ENCODE peak calls at places on chromosome 19, in eight cellular contexts. K is stimulated activated CD4-positive, alpha-beta T cell treated with anti-CD3 and anti-CD28 coated beads, TNF-alpha, amount 100 ng/mL, for 24 hours; Q is AG04450; O is CD8-positive, alpha-beta memory T cell; H is HAP-1; I is right cardiac atrium; F is ureter; B is AG08396. S is an unnamed sample.
A peak's percentile ranks its signal among the peaks of the same experiment; 100 is the strongest.

GRCh38 chr19:30557212-30557611 is 185.0 kb downstream of the ZNF536 start:
- DNase-seq in B (no peak), F (no peak), O (no peak), Q (no peak), K (no peak), I (no peak), H (no peak), S (no peak)

GRCh38 chr19:48630289-48631036 is 6.7 kb downstream of the DBP start:
- DNase-seq in O (no peak), F (peak; percentile 71), K (no peak), I (peak; percentile 94), B (no peak), Q (no peak), H (peak; percentile 21), S (no peak)

GRCh38 chr19:40390084-40390742 is at the start of gene HIPK4:
- DNase-seq in B (no peak), K (no peak), F (no peak), O (no peak), H (no peak), I (no peak), Q (no peak), S (no peak)

GRCh38 chr19:49771674-49772139 is 4.9 kb downstream of the AP2A1 start:
- DNase-seq in K (no peak), B (no peak), I (no peak), O (no peak), F (no peak), H (no peak), Q (no peak), S (no peak)

GRCh38 chr19:5123646-5124045 is 154.7 kb downstream of the KDM4B start:
- DNase-seq in F (no peak), Q (no peak), K (no peak), B (no peak), I (no peak), H (no peak), O (no peak), S (no peak)

GRCh38 chr19:15330801-15331418 is 1.4 kb downstream of the BRD4 start:
- DNase-seq in H (no peak), Q (peak; percentile 64), O (peak; percentile 32), B (peak; percentile 79), I (peak; percentile 5), K (no peak), F (no peak), S (peak; percentile 37)

GRCh38 chr19:39057615-39058014 is 25.3 kb upstream of the FBXO27 start:
- DNase-seq in Q (no peak), I (no peak), F (no peak), K (no peak), O (no peak), H (no peak), B (no peak), S (no peak)

GRCh38 chr19:48397263-48397635 is 3.8 kb downstream of the GRIN2D start:
- DNase-seq in K (no peak), O (no peak), Q (no peak), B (no peak), I (no peak), H (no peak), F (no peak), S (no peak)

GRCh38 chr19:43430142-43430710 is 15.5 kb downstream of the TEX101 start:
- DNase-seq in B (no peak), H (peak; percentile 13), I (no peak), F (no peak), K (no peak), O (peak; percentile 12), Q (no peak), S (no peak)

GRCh38 chr19:9052894-9053293 is 34.0 kb upstream of the OR1M1 start:
- DNase-seq in I (no peak), Q (no peak), F (no peak), H (no peak), O (no peak), B (no peak), K (no peak), S (no peak)

GRCh38 chr19:16594131-16594586 is 21.9 kb upstream of the SLC35E1 start:
- DNase-seq in O (peak; percentile 59), H (no peak), K (no peak), B (no peak), F (no peak), Q (no peak), I (no peak), S (no peak)

GRCh38 chr19:43224855-43225253 is 19.4 kb upstream of the PSG4 start:
- DNase-seq in I (no peak), B (no peak), K (no peak), H (no peak), O (no peak), F (no peak), Q (no peak), S (no peak)

GRCh38 chr19:1822210-1822609 is 10.1 kb upstream of the ATP8B3 start:
- DNase-seq in Q (no peak), I (peak; percentile 35), K (no peak), H (no peak), B (no peak), O (no peak), F (no peak), S (no peak)

GRCh38 chr19:12047868-12048267 is 4.9 kb downstream of the ZNF878 start:
- DNase-seq in H (no peak), O (no peak), K (no peak), F (no peak), Q (no peak), I (no peak), B (no peak), S (no peak)

S was measured in skeletal muscle cell.